ENCODE peak calls at places on chromosomes 7 and 10, in ten cellular contexts. C is body of pancreas, H is thoracic aorta, B is OCI-LY7, R is GM23338, Y is ascending aorta, Z is lower lobe of right lung, O is uterus, W is fibroblast of pulmonary artery, K is kidney epithelial cell. A is an unnamed sample.

GRCh38 chr10:92702301-92702916 is 12.7 kb downstream of the HHEX start:
- DNase-seq in R (no peak), K (no peak), W (no peak), H (no peak), C (no peak), B (peak; percentile 32), O (no peak), Z (no peak), Y (no peak), A (no peak)

GRCh38 chr10:46557319-46558140 is 1.1 kb upstream of the GPRIN2 start:
- DNase-seq in O (peak; percentile 17), C (peak; percentile 34), W (no peak), R (peak; percentile 77), K (no peak), Z (peak; percentile 53), B (no peak), H (peak; percentile 1), Y (no peak), A (no peak)

GRCh38 chr7:98418636-98419315 is 17.9 kb upstream of the BAIAP2L1 start:
- DNase-seq in H (peak; percentile 28), R (no peak), Y (peak; percentile 24), W (peak; percentile 93), Z (no peak), C (peak; percentile 97), B (no peak), O (no peak), K (peak; percentile 92), A (peak; percentile 91)

GRCh38 chr7:130418306-130418705 is 22.5 kb downstream of the CEP41 start:
- DNase-seq in Y (no peak), O (no peak), B (no peak), W (no peak), C (no peak), Z (no peak), R (no peak), K (no peak), H (no peak), A (no peak)

GRCh38 chr10:74134240-74134820 is 16.3 kb downstream of the AP3M1 start:
- DNase-seq in O (no peak), C (no peak), R (no peak), H (no peak), K (no peak), B (no peak), W (no peak), Z (no peak), Y (no peak), A (no peak)

GRCh38 chr10:51862149-51862548 is 162.8 kb upstream of the CSTF2T start:
- DNase-seq in R (no peak), H (no peak), Y (no peak), Z (no peak), C (no peak), K (peak; percentile 16), W (no peak), B (no peak), O (no peak), A (no peak)

GRCh38 chr10:59098387-59098786 is 78.1 kb upstream of the PHYHIPL start:
- DNase-seq in O (peak; percentile 33), Y (no peak), H (no peak), C (peak; percentile 29), Z (no peak), R (no peak), B (no peak), K (no peak), W (peak; percentile 43), A (peak; percentile 66)

GRCh38 chr7:7789551-7789988 is 71.2 kb upstream of the RPA3 start:
- DNase-seq in R (no peak), W (no peak), C (no peak), H (no peak), B (no peak), Y (no peak), O (no peak), K (no peak), Z (no peak), A (no peak)

GRCh38 chr7:73573276-73573675 is 5.1 kb downstream of the TBL2 start:
- DNase-seq in W (no peak), B (no peak), C (no peak), Z (peak; percentile 25), Y (no peak), O (no peak), H (no peak), K (no peak), R (no peak), A (no peak)

GRCh38 chr7:73573791-73574190 is 4.6 kb downstream of the TBL2 start:
- DNase-seq in B (no peak), R (no peak), Z (peak; percentile 17), W (no peak), Y (no peak), K (no peak), C (no peak), O (no peak), H (no peak), A (no peak)

GRCh38 chr7:73577627-73578341 is 595 bp downstream of the TBL2 start:
- DNase-seq in H (no peak), W (peak; percentile 20), O (no peak), R (peak; percentile 37), C (peak; percentile 31), Z (peak; percentile 43), B (no peak), Y (no peak), K (no peak), A (peak; percentile 22)

GRCh38 chr7:73582664-73583202 is 4.4 kb upstream of the TBL2 start:
- DNase-seq in H (no peak), W (no peak), K (no peak), Y (no peak), C (no peak), Z (peak; percentile 34), B (no peak), R (no peak), O (no peak), A (no peak)

GRCh38 chr7:73578342-73579124 is at the start of gene TBL2:
- DNase-seq in O (peak; percentile 99), R (peak; percentile 100), C (peak; percentile 100), W (peak; percentile 99), H (peak; percentile 98), Z (peak; percentile 99), K (peak; percentile 85), B (peak; percentile 100), Y (peak; percentile 98), A (peak; percentile 99)
- TF ChIP-seq CTCF in O (peak; percentile 14), R (no peak), C (no peak), W (peak; percentile 17), H (no peak), Z (no peak), K (peak; percentile 15), B (peak; percentile 25), Y (no peak), A (peak; percentile 12)

GRCh38 chr7:134892963-134893362 is 93.3 kb upstream of the AGBL3 start:
- DNase-seq in Z (no peak), H (no peak), W (no peak), Y (no peak), C (no peak), R (no peak), O (no peak), K (no peak), B (no peak), A (no peak)
- H3K4me3 ChIP-seq in Z (peak overlapping the region; percentile 52), H (peak overlapping the region; percentile 62), W (peak overlapping the region; percentile 71), Y (no peak overlapping the region), C (no peak overlapping the region), R (peak overlapping the region; percentile 51), O (peak overlapping the region; percentile 42), K (peak overlapping the region; percentile 70), B (no peak overlapping the region), A (peak overlapping the region; percentile 51)

GRCh38 chr7:137626469-137627067 is 220.2 kb downstream of the DGKI start:
- DNase-seq in O (no peak), W (peak; percentile 69), C (peak; percentile 36), B (peak; percentile 25), R (peak; percentile 83), Z (no peak), H (no peak), Y (no peak), K (no peak), A (peak; percentile 66)
- TF ChIP-seq CTCF in O (peak; percentile 32), W (peak; percentile 86), C (peak; percentile 58), B (peak; percentile 81), R (peak; percentile 89), Z (peak; percentile 69), H (peak; percentile 59), Y (peak; percentile 51), K (peak; percentile 83), A (peak; percentile 80)

GRCh38 chr10:62818426-62819011 is 2.4 kb upstream of the EGR2 start:
- DNase-seq in Z (peak; percentile 67), C (peak; percentile 29), W (peak; percentile 26), K (no peak), B (no peak), O (no peak), Y (no peak), H (no peak), R (peak; percentile 73), A (peak; percentile 9)

GRCh38 chr10:62817120-62817762 is 1.1 kb upstream of the EGR2 start:
- DNase-seq in R (peak; percentile 35), O (peak; percentile 59), Y (no peak), B (peak; percentile 43), H (no peak), W (peak; percentile 65), C (peak; percentile 43), K (no peak), Z (peak; percentile 76), A (peak; percentile 62)

GRCh38 chr10:62817763-62818425 is 1.7 kb upstream of the EGR2 start:
- DNase-seq in C (peak; percentile 71), W (peak; percentile 78), K (no peak), Z (peak; percentile 88), O (peak; percentile 74), R (peak; percentile 89), B (peak; percentile 87), H (no peak), Y (no peak), A (peak; percentile 78)

GRCh38 chr10:62816179-62817119 is at the start of gene EGR2:
- DNase-seq in Y (peak; percentile 88), C (peak; percentile 91), K (peak; percentile 94), O (peak; percentile 91), H (peak; percentile 92), B (peak; percentile 95), W (peak; percentile 97), R (peak; percentile 96), Z (peak; percentile 97), A (peak; percentile 96)

GRCh38 chr10:62819521-62819920 is 3.4 kb upstream of the EGR2 start:
- DNase-seq in R (no peak), K (no peak), Z (no peak), O (no peak), H (no peak), Y (no peak), C (no peak), B (no peak), W (no peak), A (peak; percentile 26)
- H3K4me3 ChIP-seq in R (peak overlapping the region; percentile 66), K (no peak overlapping the region), Z (no peak overlapping the region), O (no peak overlapping the region), H (no peak overlapping the region), Y (no peak overlapping the region), C (no peak overlapping the region), B (no peak overlapping the region), W (no peak overlapping the region), A (no peak overlapping the region)

DNA sequence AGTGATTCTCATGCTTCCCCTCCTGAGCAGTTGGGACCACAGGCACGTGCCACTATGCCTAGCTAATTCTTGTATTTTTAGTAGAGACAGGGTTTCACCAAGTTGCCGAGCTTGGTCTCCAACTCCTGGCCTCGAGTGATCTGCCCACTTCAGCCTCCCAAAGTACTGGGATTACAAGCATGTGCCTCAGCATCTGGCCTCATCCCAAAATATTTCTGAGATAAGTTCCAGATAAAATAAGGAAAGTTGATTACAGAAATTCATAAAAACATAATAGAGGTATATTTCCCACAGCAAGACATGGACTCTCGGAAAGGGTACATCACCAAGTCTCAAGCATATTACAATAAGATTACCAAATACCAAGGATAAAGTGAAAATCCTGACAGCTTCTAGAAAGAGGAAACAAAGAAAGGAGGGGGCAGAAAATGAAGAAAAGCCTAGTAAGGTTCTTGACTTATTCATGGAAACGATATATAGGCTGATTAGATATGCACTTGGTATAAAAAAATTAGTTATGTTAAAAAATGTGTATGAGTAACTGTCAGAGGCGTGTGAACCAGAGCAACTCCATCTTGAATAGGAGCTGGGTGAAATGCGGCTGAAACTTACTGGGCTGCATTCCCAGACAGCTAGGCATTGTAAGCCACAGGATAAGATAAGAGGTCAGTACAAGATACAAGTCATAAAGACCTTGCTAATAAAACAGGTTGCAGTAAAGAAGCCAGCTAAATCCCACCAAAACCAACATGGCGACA is 35.0 kb downstream of the IQUB start:
- DNase-seq in Z (no peak), K (no peak), W (peak; percentile 26), B (no peak), Y (no peak), O (no peak), C (no peak), H (no peak), R (no peak), A (peak; percentile 23)
- TF ChIP-seq CTCF in Z (no peak), K (no peak), W (no peak), B (no peak), Y (no peak), O (no peak), C (no peak), H (no peak), R (no peak), A (no peak)